ENCODE peak calls at places on chromosomes 11 and 22, in four cellular contexts. Y is mammary epithelial cell, N is body of pancreas, X is left ventricle myocardium inferior. Q is an unnamed sample. For H3K4me1, the result is how much of the 10 kb centered on the place peaks cover.

GRCh38 chr11:67287355-67288197 is 1.5 kb upstream of the ANKRD13D start:
- DNase-seq in Y (no peak), N (no peak), X (peak), Q (no peak)

GRCh38 chr22:37021710-37022482 is 2.4 kb downstream of the MPST start:
- DNase-seq in Y (no peak), N (peak), X (peak), Q (peak)

GRCh38 chr11:70176940-70177689 is 26.0 kb upstream of the FADD start:
- DNase-seq in Y (no peak), N (peak), X (no peak), Q (peak)

GRCh38 chr22:36743011-36743410 is 32.9 kb downstream of the IFT27 start:
- DNase-seq in Y (no peak), N (no peak), X (no peak), Q (no peak)

GRCh38 chr11:132064987-132065620 is 694.7 kb downstream of the NTM start:
- DNase-seq in Y (peak), N (no peak), X (no peak), Q (no peak)

GRCh38 chr11:84313830-84314359 is 1027.7 kb upstream of the CCDC90B start:
- DNase-seq in Y (no peak), N (no peak), X (no peak), Q (no peak)

GRCh38 chr11:110710520-110711381 is 1.5 kb downstream of the ARHGAP20 start:
- DNase-seq in Y (no peak), N (peak), X (peak), Q (peak)

GRCh38 chr11:68741536-68741935 is 9.8 kb downstream of the TESMIN start:
- DNase-seq in Y (no peak), N (no peak), X (no peak), Q (no peak)

GRCh38 chr11:71563401-71563800 is 2.0 kb upstream of the KRTAP5-10 start:
- DNase-seq in Y (peak), N (peak), X (no peak), Q (no peak)

GRCh38 chr11:15968461-15969130 is 387.8 kb downstream of the SOX6 start:
- DNase-seq in Y (peak), N (no peak), X (no peak), Q (no peak)

GRCh38 chr11:7635137-7635536 is 38.2 kb downstream of the CYB5R2 start:
- DNase-seq in Y (no peak), N (peak), X (peak), Q (peak)

GRCh38 chr11:13098067-13098466 is 89.0 kb downstream of the RASSF10 start:
- DNase-seq in Y (peak), N (no peak), X (no peak), Q (no peak)

GRCh38 chr11:79663012-79663411 is 222.2 kb upstream of the TENM4 start:
- DNase-seq in Y (no peak), N (no peak), X (no peak), Q (no peak)

GRCh38 chr22:39883057-39883456 is 10.5 kb downstream of the ENTHD1 start:
- DNase-seq in Y (no peak), N (no peak), X (no peak), Q (no peak)

GRCh38 chr11:103877221-103877620 is 159.2 kb upstream of the DDI1 start:
- DNase-seq in Y (peak), N (no peak), X (no peak), Q (no peak)

GRCh38 chr11:30244255-30244654 is 13.4 kb downstream of the FSHB start:
- DNase-seq in Y (peak), N (no peak), X (no peak), Q (no peak)

GRCh38 chr11:44223261-44223660 is 86.7 kb downstream of the ALX4 start:
- DNase-seq in Y (no peak), N (no peak), X (no peak), Q (no peak)

GRCh38 chr11:125943661-125944349 is 2.0 kb upstream of the VSIG10L2 start:
- DNase-seq in Y (no peak), N (no peak), X (no peak), Q (no peak)

GRCh38 chr11:79419120-79419519 is 21.7 kb downstream of the TENM4 start:
- DNase-seq in Y (peak), N (no peak), X (no peak), Q (peak)

GRCh38 chr11:108871152-108871551 is 206.3 kb downstream of the DDX10 start:
- DNase-seq in Y (peak), N (peak), X (peak), Q (no peak)

GRCh38 chr22:39241632-39242388 is 3.0 kb downstream of the PDGFB start:
- DNase-seq in Y (no peak), N (peak), X (no peak), Q (no peak)

GRCh38 chr11:60265373-60266214 is 14.9 kb upstream of the MS4A4A start:
- DNase-seq in Y (peak), N (no peak), X (no peak), Q (no peak)

GRCh38 chr11:128604723-128605122 is 17.4 kb upstream of the ETS1 start:
- DNase-seq in Y (no peak), N (no peak), X (no peak), Q (no peak)
- H3K4me1 ChIP-seq in Y (under half), N (under half), X (under half), Q (under half)

GRCh38 chr22:32199341-32199740 is 5.5 kb downstream of the RFPL2 start:
- DNase-seq in Y (no peak), N (peak), X (no peak), Q (no peak)
- H3K4me3 ChIP-seq in Y (no peak), N (no peak), X (no peak), Q (no peak)

GRCh38 chr22:29949872-29950271 is 66.9 kb downstream of the MTMR3 start:
- DNase-seq in Y (no peak), N (no peak), X (no peak), Q (no peak)
- H3K4me1 ChIP-seq in Y (under half), N (under half), X (half or more), Q (under half)

GRCh38 chr22:44666207-44666585 is 35.8 kb upstream of the PRR5 start:
- DNase-seq in Y (no peak), N (no peak), X (no peak), Q (no peak)

GRCh38 chr22:44667276-44667675 is 34.7 kb upstream of the PRR5 start:
- DNase-seq in Y (no peak), N (no peak), X (no peak), Q (no peak)

GRCh38 chr22:44668886-44669724 is 32.9 kb upstream of the PRR5 start:
- DNase-seq in Y (no peak), N (no peak), X (no peak), Q (peak)

GRCh38 chr22:44668190-44668885 is 33.7 kb upstream of the PRR5 start:
- DNase-seq in Y (no peak), N (no peak), X (no peak), Q (no peak)

DNA sequence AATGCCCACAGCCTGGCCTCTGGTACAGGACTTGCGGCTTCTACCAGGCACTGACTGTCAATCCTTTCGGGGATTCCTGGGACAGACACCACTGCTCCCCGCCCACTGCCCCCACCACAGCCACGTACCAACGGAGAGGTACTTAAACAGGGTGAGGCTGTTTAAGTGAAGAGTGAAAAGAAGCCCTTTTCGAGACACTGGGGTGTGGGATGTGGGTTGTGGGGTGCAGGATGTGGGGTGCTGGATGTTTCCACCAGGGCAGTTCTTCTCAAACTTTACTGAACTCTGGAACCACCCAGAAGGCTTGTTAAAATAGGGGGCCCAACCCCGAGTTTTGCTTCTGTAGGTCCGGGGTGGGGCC is 34.2 kb upstream of the PRR5 start:
- DNase-seq in Y (no peak), N (peak), X (no peak), Q (peak)
- H3K4me3 ChIP-seq in Y (no peak), N (no peak), X (peak), Q (no peak)

GRCh38 chr22:24303007-24303406 is 32.4 kb downstream of the SPECC1L start:
- DNase-seq in Y (no peak), N (no peak), X (no peak), Q (no peak)
- H3K4me1 ChIP-seq in Y (under half), N (under half), X (half or more), Q (under half)

DNA sequence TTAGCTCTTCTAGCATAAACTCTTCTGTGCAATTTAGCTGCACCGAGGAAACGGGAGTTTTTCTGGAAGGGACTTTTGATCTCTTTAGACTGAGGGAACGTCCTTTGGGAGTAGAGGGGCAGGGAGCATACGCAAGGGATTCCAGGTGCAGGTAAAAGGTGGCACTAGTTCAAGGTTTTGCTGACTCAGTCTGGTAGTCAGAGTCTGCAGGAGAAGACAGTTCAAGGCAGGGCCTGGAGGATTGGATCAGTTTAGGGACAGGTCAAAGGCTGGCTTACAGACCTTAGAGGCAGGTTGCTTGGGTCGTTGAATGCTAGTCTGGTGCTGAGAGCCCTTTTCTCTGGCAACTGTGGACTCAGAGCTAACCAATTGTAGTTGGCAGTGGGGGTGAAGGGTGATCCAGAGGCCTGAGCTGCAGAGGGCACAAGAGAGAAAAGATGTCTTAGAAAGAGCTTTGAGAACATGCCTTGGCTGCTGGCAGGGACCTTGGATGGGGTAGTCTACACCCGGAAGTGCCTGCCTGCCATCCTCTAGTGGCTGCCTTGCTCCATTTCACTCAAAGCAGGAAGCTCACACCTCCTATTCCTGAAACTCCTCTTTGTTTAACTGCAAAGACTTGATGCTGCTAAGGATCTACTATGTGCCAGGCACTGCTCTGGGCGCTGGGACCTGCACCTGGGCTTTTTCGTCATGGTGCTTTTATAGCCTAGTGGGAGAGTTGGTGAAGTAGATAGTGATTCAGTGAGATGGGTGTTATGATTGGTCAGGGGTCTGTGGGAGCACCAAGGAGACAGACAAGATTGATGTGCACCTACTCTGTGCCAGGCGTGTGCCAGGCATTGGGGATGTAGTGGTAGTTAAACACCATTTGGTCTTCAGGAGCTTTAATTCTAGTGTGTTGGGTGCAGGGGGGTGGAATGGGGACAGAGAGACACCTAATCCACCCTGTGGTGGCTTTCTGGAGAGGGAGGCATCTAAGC is 17.1 kb downstream of the MIAT start:
- DNase-seq in Y (peak), N (no peak), X (no peak), Q (no peak)
- H3K4me3 ChIP-seq in Y (peak), N (no peak), X (peak), Q (no peak)

DNA sequence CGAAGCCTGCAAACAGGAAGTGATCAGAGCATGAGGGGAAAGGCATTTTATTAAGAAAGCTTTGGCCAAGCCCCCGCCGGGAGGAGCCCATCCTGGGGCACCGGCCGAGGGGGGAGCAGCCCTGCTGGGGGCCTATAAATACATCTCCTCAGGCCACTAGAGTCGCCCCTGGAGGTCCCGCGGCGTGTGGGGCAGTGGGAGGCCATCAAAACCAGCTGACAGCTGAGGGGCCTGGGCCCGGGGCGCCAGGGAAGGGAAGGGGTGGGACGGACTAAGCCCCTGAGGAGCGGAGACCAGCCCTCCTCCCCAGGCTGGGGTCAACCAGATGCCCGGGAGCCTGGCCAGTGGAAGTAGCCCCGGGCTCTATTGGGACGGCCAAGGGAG is 13.1 kb downstream of the SCARF2 start:
- DNase-seq in Y (no peak), N (no peak), X (no peak), Q (peak)
- H3K4me1 ChIP-seq in Y (under half), N (under half), X (under half), Q (under half)

GRCh38 chr11:65131895-65132237 is 2.5 kb downstream of the SYVN1 start:
- DNase-seq in Y (no peak), N (no peak), X (no peak), Q (no peak)

GRCh38 chr11:65133724-65134123 is 595 bp downstream of the SYVN1 start:
- DNase-seq in Y (no peak), N (peak), X (peak), Q (peak)

GRCh38 chr11:65132988-65133700 is 1.2 kb downstream of the SYVN1 start:
- DNase-seq in Y (peak), N (peak), X (no peak), Q (peak)

GRCh38 chr11:65131417-65131776 is 2.9 kb downstream of the SYVN1 start:
- DNase-seq in Y (no peak), N (no peak), X (no peak), Q (no peak)

DNA sequence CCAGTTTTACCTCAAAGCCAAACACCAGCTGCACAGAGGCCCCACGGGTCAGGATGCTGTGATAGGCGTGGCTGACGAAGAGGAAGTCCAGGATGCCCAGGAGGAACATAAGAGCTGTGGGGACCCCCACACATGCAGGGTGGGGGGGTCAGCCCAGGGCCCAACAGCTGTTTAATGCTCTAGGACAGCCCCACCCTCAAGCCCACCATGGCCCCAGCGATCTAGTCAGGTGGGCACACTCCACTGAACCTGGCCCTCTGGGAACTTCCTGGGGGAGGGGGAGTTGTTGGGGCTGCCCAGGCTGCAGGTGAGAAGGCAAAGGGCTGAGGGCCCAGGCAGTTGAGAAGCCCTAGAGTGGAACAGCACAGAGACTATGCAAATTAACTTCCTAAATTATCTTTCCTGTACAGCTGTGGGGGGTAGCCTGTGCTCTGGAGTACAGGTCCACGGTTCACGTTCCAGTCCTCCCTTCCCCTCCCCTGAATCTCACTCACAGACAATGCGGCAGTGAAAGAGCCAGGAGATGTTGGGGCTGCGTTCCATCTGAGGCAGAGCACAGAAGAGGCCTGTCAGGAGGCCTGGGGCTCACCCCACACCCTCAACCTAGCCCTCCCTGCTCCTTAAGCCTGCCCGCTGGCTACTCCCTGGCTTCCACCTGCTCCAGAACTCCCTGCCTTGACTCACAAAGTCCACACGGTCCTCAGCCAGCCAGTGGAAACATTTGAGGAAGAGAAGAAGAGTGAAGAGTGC is 1.9 kb downstream of the SYVN1 start:
- DNase-seq in Y (no peak), N (no peak), X (no peak), Q (peak)
- H3K4me3 ChIP-seq in Y (no peak), N (no peak), X (peak), Q (no peak)

GRCh38 chr22:31085928-31086327 is 4.8 kb downstream of the SMTN start:
- DNase-seq in Y (no peak), N (no peak), X (no peak), Q (peak)

GRCh38 chr22:31083923-31084810 is 3.0 kb downstream of the SMTN start:
- DNase-seq in Y (no peak), N (no peak), X (no peak), Q (no peak)

GRCh38 chr22:31083377-31083768 is 2.3 kb downstream of the SMTN start:
- DNase-seq in Y (no peak), N (peak), X (no peak), Q (peak)

GRCh38 chr22:31085493-31085824 is 4.3 kb downstream of the SMTN start:
- DNase-seq in Y (peak), N (peak), X (peak), Q (no peak)

GRCh38 chr22:31084811-31085492 is 3.8 kb downstream of the SMTN start:
- DNase-seq in Y (peak), N (peak), X (peak), Q (peak)
- H3K4me1 ChIP-seq in Y (under half), N (half or more), X (half or more), Q (under half)

DNA sequence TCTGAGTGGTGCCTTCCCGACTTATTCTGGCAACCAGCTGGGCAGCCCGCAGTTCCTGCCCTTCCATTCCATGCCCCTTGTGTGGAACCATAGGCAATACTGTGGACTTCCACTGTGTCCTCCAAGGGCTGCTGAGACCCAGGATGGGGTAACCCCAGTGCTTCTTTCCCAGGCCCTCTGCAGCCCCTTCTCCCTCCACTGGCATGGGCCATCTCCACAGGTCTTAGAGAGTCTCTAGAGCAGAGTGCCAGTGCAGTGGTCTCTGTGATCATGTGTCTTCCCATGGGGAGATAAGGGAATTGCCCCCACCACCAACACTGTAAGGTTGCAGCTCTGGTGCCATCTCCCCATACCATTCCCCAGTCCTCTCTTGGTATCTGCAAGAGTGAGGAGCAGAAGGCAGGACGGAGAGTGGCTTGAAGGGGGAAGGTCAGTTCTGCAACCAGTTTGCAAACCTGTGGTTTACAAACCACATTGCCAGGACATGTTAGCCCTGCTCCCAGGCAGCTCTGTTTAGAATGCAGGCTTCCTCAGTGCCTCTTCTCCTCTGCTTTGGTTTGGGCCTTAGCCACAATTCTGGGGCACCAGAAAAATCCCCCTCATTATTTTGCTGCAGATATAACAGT is 20.9 kb upstream of the DRD2 start:
- DNase-seq in Y (peak), N (no peak), X (no peak), Q (no peak)
- H3K4me3 ChIP-seq in Y (no peak), N (no peak), X (no peak), Q (no peak)

Q was measured in mucosa of descending colon.